ENCODE peak calls at places on chromosomes 7 and 10, in six cellular contexts. T, H, P, A, R and X are unnamed samples.
A peak's percentile ranks its signal among the peaks of the same experiment; 100 is the strongest.

GRCh38 chr7:139071683-139072082 is 35.8 kb upstream of the ZC3HAV1L start:
- DNase-seq in T (no peak), H (no peak), P (no peak), A (no peak), R (no peak), X (no peak)

GRCh38 chr7:106155027-106155426 is 42.9 kb upstream of the SYPL1 start:
- DNase-seq in T (no peak), H (no peak), P (no peak), A (no peak), R (no peak), X (no peak)

GRCh38 chr10:35595106-35595505 is 10.0 kb upstream of the GJD4 start:
- DNase-seq in T (no peak), H (no peak), P (no peak), A (no peak), R (no peak), X (no peak)

GRCh38 chr7:151759591-151760042 is 117.3 kb downstream of the PRKAG2 start:
- DNase-seq in T (peak; percentile 80), H (peak; percentile 83), P (peak; percentile 49), A (peak; percentile 61), R (no peak), X (peak; percentile 73)

GRCh38 chr7:47634273-47634672 is 52.4 kb upstream of the TNS3 start:
- DNase-seq in T (peak; percentile 52), H (peak; percentile 49), P (no peak), A (peak; percentile 64), R (no peak), X (no peak)

GRCh38 chr7:92584953-92585352 is 5.2 kb downstream of the FAM133B start:
- DNase-seq in T (no peak), H (no peak), P (no peak), A (peak; percentile 29), R (no peak), X (peak; percentile 54)

GRCh38 chr7:105954711-105955110 is 8.4 kb upstream of the CDHR3 start:
- DNase-seq in T (no peak), H (no peak), P (no peak), A (no peak), R (no peak), X (no peak)

GRCh38 chr7:166370-167060 is 25.9 kb upstream of the FAM20C start:
- DNase-seq in T (no peak), H (no peak), P (no peak), A (no peak), R (peak; percentile 35), X (no peak)

GRCh38 chr10:71459513-71459912 is 62.8 kb downstream of the CDH23 start:
- DNase-seq in T (no peak), H (no peak), P (no peak), A (no peak), R (no peak), X (no peak)

GRCh38 chr10:27998178-27998953 is 513 bp downstream of the ODAD2 start:
- DNase-seq in T (peak; percentile 53), H (no peak), P (no peak), A (no peak), R (peak; percentile 58), X (peak; percentile 11)

GRCh38 chr10:63646491-63646890 is 125.3 kb downstream of the REEP3 start:
- DNase-seq in T (no peak), H (no peak), P (no peak), A (no peak), R (no peak), X (no peak)

GRCh38 chr10:112307631-112308502 is 24.7 kb downstream of the TECTB start:
- DNase-seq in T (peak; percentile 43), H (peak; percentile 29), P (no peak), A (peak; percentile 48), R (peak; percentile 38), X (peak; percentile 20)

GRCh38 chr10:11120711-11121110 is 103.0 kb downstream of the CELF2 start:
- DNase-seq in T (no peak), H (no peak), P (no peak), A (no peak), R (no peak), X (no peak)

GRCh38 chr10:59173414-59173813 is 3.0 kb upstream of the PHYHIPL start:
- DNase-seq in T (no peak), H (no peak), P (no peak), A (peak; percentile 94), R (no peak), X (no peak)